ENCODE peak calls at places on chromosome 10, in seven cellular contexts. Z, L, O, X, J, V and I are unnamed samples.

GRCh38 chr10:59757966-59758365 is 4.7 kb upstream of the MRLN start:
- DNase-seq in Z (no peak), L (no peak), O (peak), X (no peak), J (no peak), V (no peak), I (no peak)

GRCh38 chr10:109062371-109062770 is 860.9 kb downstream of the XPNPEP1 start:
- DNase-seq in Z (no peak), L (no peak), O (peak), X (no peak), J (peak), V (peak), I (peak)

GRCh38 chr10:121774404-121774803 is 153.4 kb downstream of the ATE1 start:
- DNase-seq in Z (no peak), L (no peak), O (peak), X (no peak), J (no peak), V (peak), I (no peak)

GRCh38 chr10:114499630-114500190 is 95.4 kb upstream of the AFAP1L2 start:
- DNase-seq in Z (peak), L (no peak), O (no peak), X (no peak), J (no peak), V (no peak), I (no peak)

GRCh38 chr10:128630787-128631252 is 504.6 kb upstream of the MKI67 start:
- DNase-seq in Z (no peak), L (no peak), O (no peak), X (no peak), J (no peak), V (no peak), I (no peak)

GRCh38 chr10:44016589-44017482 is 368.1 kb downstream of the CXCL12 start:
- DNase-seq in Z (no peak), L (no peak), O (no peak), X (no peak), J (no peak), V (no peak), I (peak)

GRCh38 chr10:27252267-27253000 is 11.8 kb upstream of the ACBD5 start:
- DNase-seq in Z (peak), L (no peak), O (peak), X (peak), J (peak), V (peak), I (peak)

GRCh38 chr10:15387021-15387420 is 15.9 kb upstream of the FAM171A1 start:
- DNase-seq in Z (no peak), L (no peak), O (no peak), X (no peak), J (no peak), V (no peak), I (no peak)